ENCODE peak calls at places on chromosomes 2 and 18, in five cellular contexts. One of them, this sample, is unnamed.

GRCh38 chr2:9380702-9381628 is 42.4 kb downstream of the ITGB1BP1 start:
- DNase-seq in nephron progenitor cell: no peak
- DNase-seq in GM13977: no peak
- DNase-seq in progenitor cell of endocrine pancreas: no peak
- DNase-seq in esophagus squamous epithelium: no peak
- DNase-seq in this sample: no peak

GRCh38 chr18:1846640-1847039 is 724.7 kb downstream of the METTL4 start:
- DNase-seq in nephron progenitor cell: no peak
- DNase-seq in GM13977: no peak
- DNase-seq in progenitor cell of endocrine pancreas: no peak
- DNase-seq in esophagus squamous epithelium: no peak
- DNase-seq in this sample: no peak

GRCh38 chr2:69177785-69178636 is 165.0 kb downstream of the ANTXR1 start:
- DNase-seq in nephron progenitor cell: peak; percentile 72
- DNase-seq in GM13977: peak; percentile 23
- DNase-seq in progenitor cell of endocrine pancreas: peak; percentile 16
- DNase-seq in esophagus squamous epithelium: peak; percentile 38
- DNase-seq in this sample: no peak

GRCh38 chr2:197847666-197848401 is 43.4 kb downstream of the PLCL1 start:
- DNase-seq in nephron progenitor cell: no peak
- DNase-seq in GM13977: no peak
- DNase-seq in progenitor cell of endocrine pancreas: no peak
- DNase-seq in esophagus squamous epithelium: no peak
- DNase-seq in this sample: no peak

GRCh38 chr18:36653870-36654269 is 174.9 kb downstream of the TPGS2 start:
- DNase-seq in nephron progenitor cell: no peak
- DNase-seq in GM13977: no peak
- DNase-seq in progenitor cell of endocrine pancreas: no peak
- DNase-seq in esophagus squamous epithelium: no peak
- DNase-seq in this sample: no peak

GRCh38 chr2:40106061-40106460 is 327.0 kb upstream of the THUMPD2 start:
- DNase-seq in nephron progenitor cell: no peak
- DNase-seq in GM13977: no peak
- DNase-seq in progenitor cell of endocrine pancreas: no peak
- DNase-seq in esophagus squamous epithelium: no peak
- DNase-seq in this sample: no peak

GRCh38 chr2:221818569-221818968 is 246.5 kb upstream of the EPHA4 start:
- DNase-seq in nephron progenitor cell: no peak
- DNase-seq in GM13977: no peak
- DNase-seq in progenitor cell of endocrine pancreas: no peak
- DNase-seq in esophagus squamous epithelium: no peak
- DNase-seq in this sample: no peak

GRCh38 chr2:95063401-95063958 is 38.0 kb downstream of the MAL start:
- DNase-seq in nephron progenitor cell: no peak
- DNase-seq in GM13977: no peak
- DNase-seq in progenitor cell of endocrine pancreas: no peak
- DNase-seq in esophagus squamous epithelium: no peak
- DNase-seq in this sample: no peak

GRCh38 chr2:145088733-145089132 is 568.8 kb upstream of the ZEB2 start:
- DNase-seq in nephron progenitor cell: no peak
- DNase-seq in GM13977: no peak
- DNase-seq in progenitor cell of endocrine pancreas: no peak
- DNase-seq in esophagus squamous epithelium: no peak
- DNase-seq in this sample: no peak

GRCh38 chr2:140596447-140596846 is 1534.4 kb downstream of the LRP1B start:
- DNase-seq in nephron progenitor cell: no peak
- DNase-seq in GM13977: no peak
- DNase-seq in progenitor cell of endocrine pancreas: no peak
- DNase-seq in esophagus squamous epithelium: no peak
- DNase-seq in this sample: no peak

GRCh38 chr2:191565647-191566198 is 112.2 kb upstream of the NABP1 start:
- DNase-seq in nephron progenitor cell: no peak
- DNase-seq in GM13977: no peak
- DNase-seq in progenitor cell of endocrine pancreas: no peak
- DNase-seq in esophagus squamous epithelium: no peak
- DNase-seq in this sample: no peak

GRCh38 chr2:204483497-204484164 is 61.6 kb upstream of the PARD3B start:
- DNase-seq in nephron progenitor cell: no peak
- DNase-seq in GM13977: no peak
- DNase-seq in progenitor cell of endocrine pancreas: no peak
- DNase-seq in esophagus squamous epithelium: no peak
- DNase-seq in this sample: no peak

GRCh38 chr18:52936931-52937330 is 596.9 kb downstream of the DCC start:
- DNase-seq in nephron progenitor cell: no peak
- DNase-seq in GM13977: no peak
- DNase-seq in progenitor cell of endocrine pancreas: no peak
- DNase-seq in esophagus squamous epithelium: no peak
- DNase-seq in this sample: no peak

GRCh38 chr2:178764097-178764496 is 43.1 kb downstream of the TTN start:
- DNase-seq in nephron progenitor cell: no peak
- DNase-seq in GM13977: no peak
- DNase-seq in progenitor cell of endocrine pancreas: no peak
- DNase-seq in esophagus squamous epithelium: no peak
- DNase-seq in this sample: no peak

GRCh38 chr2:175823291-175824073 is 178.6 kb downstream of the LNPK start:
- DNase-seq in nephron progenitor cell: no peak
- DNase-seq in GM13977: no peak
- DNase-seq in progenitor cell of endocrine pancreas: no peak
- DNase-seq in esophagus squamous epithelium: no peak
- DNase-seq in this sample: no peak

GRCh38 chr2:170815746-170816498 is 765 bp upstream of the GAD1 start:
- DNase-seq in nephron progenitor cell: peak; percentile 89
- DNase-seq in GM13977: peak; percentile 84
- DNase-seq in progenitor cell of endocrine pancreas: peak; percentile 85
- DNase-seq in esophagus squamous epithelium: no peak
- DNase-seq in this sample: peak; percentile 83

GRCh38 chr18:23317975-23318675 is 135.0 kb upstream of the RIOK3 start:
- DNase-seq in nephron progenitor cell: no peak
- DNase-seq in GM13977: no peak
- DNase-seq in progenitor cell of endocrine pancreas: no peak
- DNase-seq in esophagus squamous epithelium: no peak
- DNase-seq in this sample: no peak

GRCh38 chr18:35424356-35424755 is 47.2 kb upstream of the ZNF396 start:
- DNase-seq in nephron progenitor cell: no peak
- DNase-seq in GM13977: no peak
- DNase-seq in progenitor cell of endocrine pancreas: no peak
- DNase-seq in esophagus squamous epithelium: no peak
- DNase-seq in this sample: no peak

GRCh38 chr2:205989291-205990071 is 96.5 kb downstream of the INO80D start:
- DNase-seq in nephron progenitor cell: no peak
- DNase-seq in GM13977: no peak
- DNase-seq in progenitor cell of endocrine pancreas: no peak
- DNase-seq in esophagus squamous epithelium: no peak
- DNase-seq in this sample: no peak

GRCh38 chr18:74476154-74476553 is 19.0 kb upstream of the DIPK1C start:
- DNase-seq in nephron progenitor cell: peak; percentile 76
- DNase-seq in GM13977: no peak
- DNase-seq in progenitor cell of endocrine pancreas: peak; percentile 36
- DNase-seq in esophagus squamous epithelium: no peak
- DNase-seq in this sample: no peak

GRCh38 chr18:55153346-55153745 is 194.1 kb upstream of the CCDC68 start:
- DNase-seq in nephron progenitor cell: no peak
- DNase-seq in GM13977: no peak
- DNase-seq in progenitor cell of endocrine pancreas: no peak
- DNase-seq in esophagus squamous epithelium: no peak
- DNase-seq in this sample: no peak

GRCh38 chr2:30421026-30421425 is 26.0 kb upstream of the LCLAT1 start:
- DNase-seq in nephron progenitor cell: no peak
- DNase-seq in GM13977: no peak
- DNase-seq in progenitor cell of endocrine pancreas: no peak
- DNase-seq in esophagus squamous epithelium: no peak
- DNase-seq in this sample: no peak

GRCh38 chr2:130286983-130287655 is 55.6 kb upstream of the IMP4 start:
- DNase-seq in nephron progenitor cell: no peak
- DNase-seq in GM13977: no peak
- DNase-seq in progenitor cell of endocrine pancreas: no peak
- DNase-seq in esophagus squamous epithelium: no peak
- DNase-seq in this sample: no peak

GRCh38 chr2:3413642-3414041 is 34.1 kb downstream of the TRAPPC12 start:
- DNase-seq in nephron progenitor cell: no peak
- DNase-seq in GM13977: no peak
- DNase-seq in progenitor cell of endocrine pancreas: no peak
- DNase-seq in esophagus squamous epithelium: no peak
- DNase-seq in this sample: no peak

GRCh38 chr2:201500534-201500933 is 49.0 kb downstream of the STRADB start:
- DNase-seq in nephron progenitor cell: no peak
- DNase-seq in GM13977: no peak
- DNase-seq in progenitor cell of endocrine pancreas: no peak
- DNase-seq in esophagus squamous epithelium: no peak
- DNase-seq in this sample: no peak

GRCh38 chr2:182345384-182345783 is 81.5 kb downstream of the PDE1A start:
- DNase-seq in nephron progenitor cell: no peak
- DNase-seq in GM13977: no peak
- DNase-seq in progenitor cell of endocrine pancreas: no peak
- DNase-seq in esophagus squamous epithelium: no peak
- DNase-seq in this sample: no peak

GRCh38 chr2:22124003-22124402 is 1000.2 kb downstream of the TDRD15 start:
- DNase-seq in nephron progenitor cell: no peak
- DNase-seq in GM13977: no peak
- DNase-seq in progenitor cell of endocrine pancreas: no peak
- DNase-seq in esophagus squamous epithelium: no peak
- DNase-seq in this sample: no peak
- TF ChIP-seq CTCF in nephron progenitor cell: no peak
- TF ChIP-seq CTCF in GM13977: peak; percentile 31
- TF ChIP-seq CTCF in progenitor cell of endocrine pancreas: peak; percentile 42
- TF ChIP-seq CTCF in esophagus squamous epithelium: no peak
- TF ChIP-seq CTCF in this sample: no peak

DNA sequence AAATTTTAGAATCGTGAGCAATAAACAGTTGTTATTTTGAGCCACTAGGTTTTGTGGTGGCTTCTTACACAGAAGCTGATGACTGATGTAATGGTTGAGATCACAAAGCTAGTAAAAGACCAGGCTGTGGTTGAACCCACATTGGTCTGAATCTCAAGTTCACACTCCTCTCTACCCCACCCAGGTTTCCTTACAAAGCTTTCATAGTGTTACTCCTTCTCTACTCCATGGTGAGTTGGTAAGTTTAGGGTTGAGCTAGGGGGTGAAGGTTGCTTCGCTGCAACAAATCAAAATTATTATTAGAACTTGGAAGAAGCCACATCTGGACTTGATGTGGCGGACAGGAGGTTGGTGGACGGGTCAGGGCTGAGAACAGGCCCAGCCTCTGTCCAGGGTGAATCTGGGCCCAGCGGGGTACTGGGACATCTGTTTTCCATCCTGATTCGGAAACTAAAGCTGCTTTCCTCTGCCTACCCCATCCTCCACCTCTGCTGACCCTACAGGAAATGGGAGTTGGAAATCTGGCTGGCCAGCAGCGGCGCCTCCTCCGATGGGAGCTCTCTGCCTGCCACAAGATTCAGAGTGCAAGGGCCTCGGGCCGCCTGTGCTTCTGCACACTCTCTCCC is 86.3 kb downstream of the ZFP36L2 start:
- DNase-seq in nephron progenitor cell: peak; percentile 29
- DNase-seq in GM13977: peak; percentile 51
- DNase-seq in progenitor cell of endocrine pancreas: no peak
- DNase-seq in esophagus squamous epithelium: no peak
- DNase-seq in this sample: no peak
- TF ChIP-seq CTCF in nephron progenitor cell: no peak
- TF ChIP-seq CTCF in GM13977: no peak
- TF ChIP-seq CTCF in progenitor cell of endocrine pancreas: no peak
- TF ChIP-seq CTCF in esophagus squamous epithelium: no peak
- TF ChIP-seq CTCF in this sample: no peak

GRCh38 chr2:134268265-134268664 is 14.4 kb downstream of the MGAT5 start:
- DNase-seq in nephron progenitor cell: no peak
- DNase-seq in GM13977: no peak
- DNase-seq in progenitor cell of endocrine pancreas: no peak
- DNase-seq in esophagus squamous epithelium: no peak
- DNase-seq in this sample: no peak
- TF ChIP-seq CTCF in nephron progenitor cell: no peak
- TF ChIP-seq CTCF in GM13977: no peak
- TF ChIP-seq CTCF in progenitor cell of endocrine pancreas: no peak
- TF ChIP-seq CTCF in esophagus squamous epithelium: no peak
- TF ChIP-seq CTCF in this sample: no peak

DNA sequence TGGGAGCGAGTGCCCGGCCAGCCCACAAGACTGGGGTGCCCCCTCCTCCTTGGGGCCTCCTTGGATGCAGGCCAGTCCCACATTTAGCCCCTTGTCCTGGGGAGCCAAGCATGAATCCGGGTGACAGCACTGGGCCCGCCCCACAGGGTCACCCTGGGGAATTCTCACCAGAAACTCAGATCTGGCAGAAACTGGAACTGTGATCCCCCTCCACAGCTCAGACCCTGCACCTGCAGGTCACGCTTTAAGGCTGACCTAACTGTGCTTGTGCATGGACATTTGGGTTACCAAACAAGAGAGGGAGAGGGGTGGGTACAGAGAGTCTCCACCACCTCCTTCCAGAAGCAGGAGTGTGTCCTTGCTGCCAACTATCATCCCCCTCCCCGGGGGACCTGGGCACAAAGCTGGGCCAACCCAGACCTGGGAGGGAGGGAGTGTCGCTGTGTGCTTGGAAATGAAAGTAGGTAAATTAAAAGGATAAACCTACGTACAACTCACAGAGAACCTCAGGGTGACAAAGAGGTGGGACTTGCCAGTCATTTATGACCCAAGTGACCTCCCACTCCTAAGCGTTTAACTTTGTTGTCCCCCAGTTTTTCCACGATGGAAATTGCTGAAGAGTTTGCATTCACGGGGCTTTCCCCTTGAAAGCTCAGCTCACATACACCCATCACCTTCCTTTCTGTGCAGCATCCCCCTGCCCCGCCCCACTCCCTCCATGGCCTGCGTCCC is 9.1 kb downstream of the ITM2C start:
- DNase-seq in nephron progenitor cell: no peak
- DNase-seq in GM13977: peak; percentile 75
- DNase-seq in progenitor cell of endocrine pancreas: no peak
- DNase-seq in esophagus squamous epithelium: no peak
- DNase-seq in this sample: peak; percentile 78
- TF ChIP-seq CTCF in nephron progenitor cell: no peak
- TF ChIP-seq CTCF in GM13977: no peak
- TF ChIP-seq CTCF in progenitor cell of endocrine pancreas: no peak
- TF ChIP-seq CTCF in esophagus squamous epithelium: no peak
- TF ChIP-seq CTCF in this sample: no peak

DNA sequence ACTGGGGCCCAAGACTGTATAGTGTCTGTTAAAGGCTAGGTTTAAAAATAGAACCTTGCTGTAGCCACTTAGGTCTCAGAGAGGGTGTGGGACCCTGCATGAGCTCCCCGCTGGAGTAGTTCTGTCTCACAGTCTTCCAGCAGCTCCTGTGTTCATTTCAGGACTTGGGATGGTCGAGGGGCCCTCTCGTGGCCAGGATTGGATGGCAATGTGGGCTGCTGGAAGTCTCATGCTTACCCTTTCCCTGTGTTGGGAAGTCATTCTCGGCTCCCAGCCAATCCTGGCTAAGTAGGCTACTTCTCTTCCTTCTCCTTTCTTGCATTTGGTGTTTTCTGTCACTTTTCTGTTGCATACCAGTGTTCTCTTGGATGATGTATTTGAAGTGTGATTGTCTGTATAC is 284.0 kb upstream of the GCFC2 start:
- DNase-seq in nephron progenitor cell: no peak
- DNase-seq in GM13977: no peak
- DNase-seq in progenitor cell of endocrine pancreas: no peak
- DNase-seq in esophagus squamous epithelium: no peak
- DNase-seq in this sample: no peak
- TF ChIP-seq CTCF in nephron progenitor cell: no peak
- TF ChIP-seq CTCF in GM13977: no peak
- TF ChIP-seq CTCF in progenitor cell of endocrine pancreas: peak; percentile 15
- TF ChIP-seq CTCF in esophagus squamous epithelium: no peak
- TF ChIP-seq CTCF in this sample: no peak